ENCODE peak calls at places on chromosomes 16 and 17, in four cellular contexts. Z, F, M and N are unnamed samples.

GRCh38 chr16:23423496-23424049 is 29.4 kb downstream of the COG7 start:
- DNase-seq in Z (peak; percentile 91), F (no peak), M (no peak), N (no peak)

GRCh38 chr17:11618861-11619566 is 20.7 kb downstream of the DNAH9 start:
- DNase-seq in Z (peak; percentile 57), F (no peak), M (no peak), N (no peak)

GRCh38 chr17:511001-511690 is 158.5 kb upstream of the RPH3AL start:
- DNase-seq in Z (no peak), F (no peak), M (no peak), N (no peak)

GRCh38 chr16:51144203-51144602 is 6.9 kb downstream of the SALL1 start:
- DNase-seq in Z (no peak), F (no peak), M (no peak), N (no peak)

GRCh38 chr17:12756786-12757185 is 32.5 kb upstream of the ARHGAP44 start:
- DNase-seq in Z (no peak), F (no peak), M (no peak), N (no peak)

GRCh38 chr16:82945420-82946096 is 318.8 kb downstream of the CDH13 start:
- DNase-seq in Z (peak; percentile 90), F (no peak), M (no peak), N (no peak)

GRCh38 chr17:40590742-40591141 is 25.5 kb upstream of the CCR7 start:
- DNase-seq in Z (no peak), F (no peak), M (no peak), N (no peak)

GRCh38 chr17:40450175-40450574 is 6.9 kb downstream of the IGFBP4 start:
- DNase-seq in Z (peak; percentile 29), F (peak; percentile 67), M (no peak), N (no peak)

GRCh38 chr17:58525239-58525638 is 10.8 kb upstream of the MTMR4 start:
- DNase-seq in Z (peak; percentile 88), F (no peak), M (no peak), N (no peak)

GRCh38 chr16:65769055-65769465 is 597.4 kb upstream of the CDH5 start:
- DNase-seq in Z (no peak), F (no peak), M (no peak), N (no peak)

GRCh38 chr17:38864636-38865398 is 5.0 kb upstream of the LASP1 start:
- DNase-seq in Z (peak; percentile 68), F (no peak), M (no peak), N (no peak)

GRCh38 chr16:56119138-56119537 is 72.2 kb upstream of the GNAO1 start:
- DNase-seq in Z (no peak), F (no peak), M (no peak), N (no peak)

GRCh38 chr17:17535957-17536356 is 39.8 kb upstream of the RASD1 start:
- DNase-seq in Z (no peak), F (no peak), M (no peak), N (no peak)